ENCODE peak calls at places on chromosomes 12 and 14, in four cellular contexts. W is HEK293T, U is HepG2, V is K562. H is an unnamed sample.

GRCh38 chr14:105324080-105324778 is 9.7 kb downstream of the PACS2 start:
- DNase-seq in W (no peak), U (no peak), V (no peak), H (no peak)

GRCh38 chr14:104436741-104437701 is 142.5 kb upstream of the C14orf180 start:
- DNase-seq in W (peak), U (no peak), V (no peak), H (peak)

GRCh38 chr14:105470812-105471771 is 3.5 kb upstream of the CRIP2 start:
- DNase-seq in W (peak), U (no peak), V (no peak), H (peak)

GRCh38 chr12:98743362-98743953 is 98.4 kb downstream of the APAF1 start:
- DNase-seq in W (peak), U (peak), V (peak), H (peak)

GRCh38 chr14:104972301-104973211 is 5.6 kb downstream of the AHNAK2 start:
- DNase-seq in W (no peak), U (no peak), V (no peak), H (no peak)

GRCh38 chr14:24891987-24892729 is 157.8 kb downstream of the STXBP6 start:
- DNase-seq in W (no peak), U (no peak), V (no peak), H (no peak)

GRCh38 chr12:75986001-75986739 is 45.4 kb downstream of the PHLDA1 start:
- DNase-seq in W (no peak), U (peak), V (no peak), H (no peak)

GRCh38 chr12:124454352-124454725 is 113.1 kb downstream of the NCOR2 start:
- DNase-seq in W (no peak), U (no peak), V (no peak), H (no peak)

GRCh38 chr12:89355243-89356068 is 3.2 kb upstream of the DUSP6 start:
- DNase-seq in W (no peak), U (peak), V (no peak), H (no peak)

GRCh38 chr14:96052541-96053105 is 13.5 kb downstream of the C14orf132 start:
- DNase-seq in W (no peak), U (no peak), V (no peak), H (no peak)

GRCh38 chr12:25787701-25788100 is 170.8 kb upstream of the RASSF8 start:
- DNase-seq in W (no peak), U (no peak), V (no peak), H (no peak)

GRCh38 chr12:42564540-42564939 is 25.0 kb downstream of the PRICKLE1 start:
- DNase-seq in W (no peak), U (no peak), V (no peak), H (no peak)

GRCh38 chr14:103198429-103199140 is 75.3 kb downstream of the TNFAIP2 start:
- DNase-seq in W (no peak), U (peak), V (no peak), H (no peak)

GRCh38 chr12:42426733-42427132 is 100.8 kb downstream of the PPHLN1 start:
- DNase-seq in W (no peak), U (no peak), V (peak), H (no peak)

GRCh38 chr12:131250028-131250950 is 296.6 kb downstream of the ADGRD1 start:
- DNase-seq in W (no peak), U (no peak), V (peak), H (no peak)

GRCh38 chr12:6380141-6381121 is 3.5 kb upstream of the LTBR start:
- DNase-seq in W (no peak), U (no peak), V (no peak), H (no peak)

GRCh38 chr12:98544741-98545140 is 29.4 kb downstream of the TMPO start:
- DNase-seq in W (no peak), U (no peak), V (no peak), H (no peak)

GRCh38 chr14:23025181-23025788 is 9.4 kb downstream of the PSMB5 start:
- DNase-seq in W (no peak), U (no peak), V (peak), H (no peak)

GRCh38 chr14:52080817-52081755 is 12.2 kb upstream of the NID2 start:
- DNase-seq in W (no peak), U (peak), V (no peak), H (no peak)

GRCh38 chr12:115199831-115200230 is 515.9 kb upstream of the TBX3 start:
- DNase-seq in W (no peak), U (no peak), V (no peak), H (no peak)

GRCh38 chr14:80805136-80805535 is 136.4 kb downstream of the CEP128 start:
- DNase-seq in W (no peak), U (no peak), V (no peak), H (no peak)

GRCh38 chr14:24662753-24663152 is 28.8 kb upstream of the GZMB start:
- DNase-seq in W (no peak), U (no peak), V (no peak), H (no peak)

GRCh38 chr12:100643246-100643645 is 69.8 kb downstream of the GAS2L3 start:
- DNase-seq in W (no peak), U (no peak), V (no peak), H (no peak)

GRCh38 chr12:45549503-45549902 is 180.0 kb upstream of the ARID2 start:
- DNase-seq in W (no peak), U (no peak), V (no peak), H (no peak)

GRCh38 chr14:96212140-96212539 is 7.5 kb downstream of the BDKRB2 start:
- DNase-seq in W (no peak), U (no peak), V (no peak), H (no peak)

GRCh38 chr14:61462566-61463195 is 141.3 kb downstream of the PRKCH start:
- DNase-seq in W (no peak), U (peak), V (peak), H (no peak)

GRCh38 chr14:61460853-61461611 is 139.7 kb downstream of the PRKCH start:
- DNase-seq in W (no peak), U (peak), V (peak), H (no peak)

GRCh38 chr14:61460063-61460462 is 138.7 kb downstream of the PRKCH start:
- DNase-seq in W (no peak), U (no peak), V (no peak), H (no peak)

GRCh38 chr14:61463664-61464063 is 142.3 kb downstream of the PRKCH start:
- DNase-seq in W (no peak), U (no peak), V (no peak), H (no peak)

GRCh38 chr14:61461808-61462275 is 140.5 kb downstream of the PRKCH start:
- DNase-seq in W (peak), U (peak), V (peak), H (no peak)
- TF ChIP-seq ELF4 in W (no peak), U (no peak), V (no peak), H (no peak)

GRCh38 chr14:50347521-50347920 is 35.4 kb downstream of the DMAC2L start:
- DNase-seq in W (no peak), U (no peak), V (peak), H (no peak)
- TF ChIP-seq ELF4 in W (no peak), U (no peak), V (no peak), H (no peak)

DNA sequence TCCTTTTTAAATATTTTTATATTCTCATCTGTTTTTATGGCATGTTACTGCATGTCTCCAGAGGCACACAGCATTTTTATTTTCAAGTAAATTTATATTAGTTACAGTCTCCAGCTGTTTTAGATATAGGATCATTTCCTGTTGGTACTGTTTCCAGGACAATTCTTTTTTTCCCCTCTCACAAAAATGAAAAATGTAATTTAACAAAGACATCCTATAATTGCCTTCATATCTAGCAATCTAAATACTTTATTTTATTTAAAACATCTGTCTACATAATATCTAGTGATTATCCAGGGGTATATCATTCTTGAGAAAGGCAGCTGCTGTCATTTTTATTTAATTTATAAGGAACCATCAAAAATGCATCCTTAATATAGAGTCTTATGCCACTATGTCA is 272.4 kb upstream of the NPAS3 start:
- DNase-seq in W (no peak), U (no peak), V (no peak), H (no peak)
- TF ChIP-seq ELF4 in W (no peak), U (no peak), V (no peak), H (no peak)

DNA sequence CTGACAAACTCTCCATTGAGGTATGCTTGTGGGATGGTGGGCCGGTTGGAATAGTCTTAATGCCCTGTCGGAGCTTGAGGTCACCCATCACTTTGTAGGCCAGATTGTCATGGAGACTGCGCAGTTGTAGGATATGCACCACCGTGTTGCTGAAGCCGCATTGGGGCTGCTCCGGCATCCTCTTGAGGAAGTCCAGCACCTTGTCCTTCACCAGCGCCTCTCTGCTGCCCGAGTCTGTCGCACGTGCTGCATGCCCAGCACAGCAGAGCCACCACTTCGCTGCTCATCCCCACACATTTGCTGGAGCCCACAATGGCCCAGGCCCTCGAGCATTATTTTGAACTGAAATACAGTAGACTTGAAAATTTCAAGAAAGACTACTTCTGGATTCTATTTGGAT is 61.8 kb downstream of the FBXO33 start:
- DNase-seq in W (no peak), U (no peak), V (no peak), H (no peak)
- TF ChIP-seq ELF4 in W (no peak), U (no peak), V (no peak), H (no peak)